ENCODE peak calls at places on chromosomes 11 and 22, in four cellular contexts. One of them, this sample, is unnamed.

GRCh38 chr11:64856382-64857227 is 12.2 kb upstream of the CDC42BPG start:
- DNase-seq in stimulated activated CD4-positive, alpha-beta T cell treated with anti-CD3 and anti-CD28 coated beads, Interleukin-12 subunit alpha, Interleukin-12 subunit beta, amount 100 ng/mL, for 48 hours: peak; percentile 64
- DNase-seq in cardiac septum: peak; percentile 92
- DNase-seq in HTR-8/SVneo: peak; percentile 53
- DNase-seq in this sample: no peak

GRCh38 chr11:27319065-27319464 is 44.0 kb downstream of the CCDC34 start:
- DNase-seq in stimulated activated CD4-positive, alpha-beta T cell treated with anti-CD3 and anti-CD28 coated beads, Interleukin-12 subunit alpha, Interleukin-12 subunit beta, amount 100 ng/mL, for 48 hours: peak; percentile 6
- DNase-seq in cardiac septum: no peak
- DNase-seq in HTR-8/SVneo: no peak
- DNase-seq in this sample: peak; percentile 38

GRCh38 chr22:17931400-17931825 is 92.9 kb downstream of the MICAL3 start:
- DNase-seq in stimulated activated CD4-positive, alpha-beta T cell treated with anti-CD3 and anti-CD28 coated beads, Interleukin-12 subunit alpha, Interleukin-12 subunit beta, amount 100 ng/mL, for 48 hours: no peak
- DNase-seq in cardiac septum: peak; percentile 90
- DNase-seq in HTR-8/SVneo: no peak
- DNase-seq in this sample: no peak

GRCh38 chr11:77175869-77176539 is 48.0 kb downstream of the MYO7A start:
- DNase-seq in stimulated activated CD4-positive, alpha-beta T cell treated with anti-CD3 and anti-CD28 coated beads, Interleukin-12 subunit alpha, Interleukin-12 subunit beta, amount 100 ng/mL, for 48 hours: no peak
- DNase-seq in cardiac septum: no peak
- DNase-seq in HTR-8/SVneo: no peak
- DNase-seq in this sample: no peak

GRCh38 chr11:47239889-47240288 is 8.7 kb downstream of the ACP2 start:
- DNase-seq in stimulated activated CD4-positive, alpha-beta T cell treated with anti-CD3 and anti-CD28 coated beads, Interleukin-12 subunit alpha, Interleukin-12 subunit beta, amount 100 ng/mL, for 48 hours: no peak
- DNase-seq in cardiac septum: no peak
- DNase-seq in HTR-8/SVneo: no peak
- DNase-seq in this sample: no peak

GRCh38 chr11:10762185-10762584 is 11.1 kb downstream of the CTR9 start:
- DNase-seq in stimulated activated CD4-positive, alpha-beta T cell treated with anti-CD3 and anti-CD28 coated beads, Interleukin-12 subunit alpha, Interleukin-12 subunit beta, amount 100 ng/mL, for 48 hours: no peak
- DNase-seq in cardiac septum: no peak
- DNase-seq in HTR-8/SVneo: no peak
- DNase-seq in this sample: no peak

GRCh38 chr22:19355413-19356157 is 64.1 kb upstream of the CLTCL1 start:
- DNase-seq in stimulated activated CD4-positive, alpha-beta T cell treated with anti-CD3 and anti-CD28 coated beads, Interleukin-12 subunit alpha, Interleukin-12 subunit beta, amount 100 ng/mL, for 48 hours: no peak
- DNase-seq in cardiac septum: no peak
- DNase-seq in HTR-8/SVneo: no peak
- DNase-seq in this sample: no peak

GRCh38 chr22:41050873-41051272 is 41.5 kb upstream of the EP300 start:
- DNase-seq in stimulated activated CD4-positive, alpha-beta T cell treated with anti-CD3 and anti-CD28 coated beads, Interleukin-12 subunit alpha, Interleukin-12 subunit beta, amount 100 ng/mL, for 48 hours: no peak
- DNase-seq in cardiac septum: no peak
- DNase-seq in HTR-8/SVneo: no peak
- DNase-seq in this sample: no peak

GRCh38 chr22:48052621-48052890 is 1290.1 kb downstream of the TBC1D22A start:
- DNase-seq in stimulated activated CD4-positive, alpha-beta T cell treated with anti-CD3 and anti-CD28 coated beads, Interleukin-12 subunit alpha, Interleukin-12 subunit beta, amount 100 ng/mL, for 48 hours: no peak
- DNase-seq in cardiac septum: no peak
- DNase-seq in HTR-8/SVneo: no peak
- DNase-seq in this sample: no peak

GRCh38 chr11:100855466-100856067 is 168.5 kb downstream of the ARHGAP42 start:
- DNase-seq in stimulated activated CD4-positive, alpha-beta T cell treated with anti-CD3 and anti-CD28 coated beads, Interleukin-12 subunit alpha, Interleukin-12 subunit beta, amount 100 ng/mL, for 48 hours: no peak
- DNase-seq in cardiac septum: no peak
- DNase-seq in HTR-8/SVneo: peak; percentile 34
- DNase-seq in this sample: no peak

GRCh38 chr11:113729456-113729855 is 23.3 kb upstream of the TMPRSS5 start:
- DNase-seq in stimulated activated CD4-positive, alpha-beta T cell treated with anti-CD3 and anti-CD28 coated beads, Interleukin-12 subunit alpha, Interleukin-12 subunit beta, amount 100 ng/mL, for 48 hours: no peak
- DNase-seq in cardiac septum: no peak
- DNase-seq in HTR-8/SVneo: no peak
- DNase-seq in this sample: no peak

GRCh38 chr22:22612516-22612915 is 31.9 kb upstream of the GGTLC2 start:
- DNase-seq in stimulated activated CD4-positive, alpha-beta T cell treated with anti-CD3 and anti-CD28 coated beads, Interleukin-12 subunit alpha, Interleukin-12 subunit beta, amount 100 ng/mL, for 48 hours: no peak
- DNase-seq in cardiac septum: no peak
- DNase-seq in HTR-8/SVneo: no peak
- DNase-seq in this sample: no peak

GRCh38 chr11:66020618-66021357 is 5.5 kb downstream of the CATSPER1 start:
- DNase-seq in stimulated activated CD4-positive, alpha-beta T cell treated with anti-CD3 and anti-CD28 coated beads, Interleukin-12 subunit alpha, Interleukin-12 subunit beta, amount 100 ng/mL, for 48 hours: no peak
- DNase-seq in cardiac septum: peak; percentile 82
- DNase-seq in HTR-8/SVneo: peak; percentile 94
- DNase-seq in this sample: peak; percentile 34

GRCh38 chr22:22048318-22048942 is 65.8 kb upstream of the TOP3B start:
- DNase-seq in stimulated activated CD4-positive, alpha-beta T cell treated with anti-CD3 and anti-CD28 coated beads, Interleukin-12 subunit alpha, Interleukin-12 subunit beta, amount 100 ng/mL, for 48 hours: no peak
- DNase-seq in cardiac septum: no peak
- DNase-seq in HTR-8/SVneo: no peak
- DNase-seq in this sample: no peak

GRCh38 chr22:41862160-41862529 is 29.2 kb downstream of the SREBF2 start:
- DNase-seq in stimulated activated CD4-positive, alpha-beta T cell treated with anti-CD3 and anti-CD28 coated beads, Interleukin-12 subunit alpha, Interleukin-12 subunit beta, amount 100 ng/mL, for 48 hours: peak; percentile 35
- DNase-seq in cardiac septum: no peak
- DNase-seq in HTR-8/SVneo: no peak
- DNase-seq in this sample: no peak

GRCh38 chr11:118485273-118485672 is 42.0 kb upstream of the TTC36 start:
- DNase-seq in stimulated activated CD4-positive, alpha-beta T cell treated with anti-CD3 and anti-CD28 coated beads, Interleukin-12 subunit alpha, Interleukin-12 subunit beta, amount 100 ng/mL, for 48 hours: no peak
- DNase-seq in cardiac septum: no peak
- DNase-seq in HTR-8/SVneo: no peak
- DNase-seq in this sample: no peak

GRCh38 chr11:84316866-84317560 is 1030.8 kb upstream of the CCDC90B start:
- DNase-seq in stimulated activated CD4-positive, alpha-beta T cell treated with anti-CD3 and anti-CD28 coated beads, Interleukin-12 subunit alpha, Interleukin-12 subunit beta, amount 100 ng/mL, for 48 hours: no peak
- DNase-seq in cardiac septum: no peak
- DNase-seq in HTR-8/SVneo: no peak
- DNase-seq in this sample: no peak

GRCh38 chr11:97687106-97687505 is 1297.3 kb downstream of the JRKL start:
- DNase-seq in stimulated activated CD4-positive, alpha-beta T cell treated with anti-CD3 and anti-CD28 coated beads, Interleukin-12 subunit alpha, Interleukin-12 subunit beta, amount 100 ng/mL, for 48 hours: no peak
- DNase-seq in cardiac septum: no peak
- DNase-seq in HTR-8/SVneo: no peak
- DNase-seq in this sample: no peak

GRCh38 chr11:124294697-124295096 is 19.1 kb downstream of the OR8D1 start:
- DNase-seq in stimulated activated CD4-positive, alpha-beta T cell treated with anti-CD3 and anti-CD28 coated beads, Interleukin-12 subunit alpha, Interleukin-12 subunit beta, amount 100 ng/mL, for 48 hours: no peak
- DNase-seq in cardiac septum: no peak
- DNase-seq in HTR-8/SVneo: no peak
- DNase-seq in this sample: no peak

GRCh38 chr22:37421468-37421877 is 5.8 kb downstream of the ELFN2 start:
- DNase-seq in stimulated activated CD4-positive, alpha-beta T cell treated with anti-CD3 and anti-CD28 coated beads, Interleukin-12 subunit alpha, Interleukin-12 subunit beta, amount 100 ng/mL, for 48 hours: no peak
- DNase-seq in cardiac septum: no peak
- DNase-seq in HTR-8/SVneo: no peak
- DNase-seq in this sample: no peak